ENCODE peak calls at places on chromosome 17, in ten cellular contexts. One of them, this sample, is unnamed.
A peak's percentile ranks its signal among the peaks of the same experiment; 100 is the strongest.

GRCh38 chr17:82305727-82306300 is 11.6 kb downstream of the CD7 start:
- DNase-seq in NB4: peak; percentile 59
- DNase-seq in fibroblast of pulmonary artery: no peak
- DNase-seq in fibroblast of the aortic adventitia: no peak
- DNase-seq in Caco-2: no peak
- DNase-seq in HepG2: no peak
- DNase-seq in right cardiac atrium: no peak
- DNase-seq in prostate gland: no peak
- DNase-seq in mucosa of descending colon: no peak
- DNase-seq in coronary artery: no peak
- DNase-seq in this sample: no peak

GRCh38 chr17:59439261-59439660 is 107.8 kb downstream of the YPEL2 start:
- DNase-seq in mucosa of descending colon: no peak
- DNase-seq in prostate gland: no peak
- DNase-seq in NB4: no peak
- DNase-seq in HepG2: no peak
- DNase-seq in right cardiac atrium: no peak
- DNase-seq in fibroblast of the aortic adventitia: no peak
- DNase-seq in Caco-2: no peak
- DNase-seq in fibroblast of pulmonary artery: no peak
- DNase-seq in coronary artery: no peak
- DNase-seq in this sample: peak; percentile 11

GRCh38 chr17:21394265-21394664 is 18.1 kb downstream of the KCNJ12 start:
- DNase-seq in prostate gland: no peak
- DNase-seq in fibroblast of the aortic adventitia: no peak
- DNase-seq in coronary artery: no peak
- DNase-seq in NB4: no peak
- DNase-seq in Caco-2: no peak
- DNase-seq in mucosa of descending colon: no peak
- DNase-seq in HepG2: no peak
- DNase-seq in right cardiac atrium: no peak
- DNase-seq in fibroblast of pulmonary artery: no peak
- DNase-seq in this sample: peak; percentile 65

GRCh38 chr17:63162406-63163157 is 196.5 kb downstream of the TANC2 start:
- DNase-seq in Caco-2: no peak
- DNase-seq in fibroblast of pulmonary artery: no peak
- DNase-seq in NB4: no peak
- DNase-seq in fibroblast of the aortic adventitia: no peak
- DNase-seq in HepG2: no peak
- DNase-seq in right cardiac atrium: no peak
- DNase-seq in mucosa of descending colon: no peak
- DNase-seq in prostate gland: no peak
- DNase-seq in coronary artery: no peak
- DNase-seq in this sample: no peak

GRCh38 chr17:60712675-60713074 is 35.0 kb downstream of the BCAS3 start:
- DNase-seq in Caco-2: peak; percentile 9
- DNase-seq in prostate gland: no peak
- DNase-seq in fibroblast of the aortic adventitia: no peak
- DNase-seq in mucosa of descending colon: no peak
- DNase-seq in fibroblast of pulmonary artery: no peak
- DNase-seq in NB4: no peak
- DNase-seq in coronary artery: no peak
- DNase-seq in HepG2: peak; percentile 60
- DNase-seq in right cardiac atrium: no peak
- DNase-seq in this sample: no peak

GRCh38 chr17:28716740-28717577 is 709 bp downstream of the RAB34 start:
- DNase-seq in HepG2: no peak
- DNase-seq in prostate gland: no peak
- DNase-seq in fibroblast of pulmonary artery: peak; percentile 44
- DNase-seq in fibroblast of the aortic adventitia: peak; percentile 41
- DNase-seq in coronary artery: no peak
- DNase-seq in right cardiac atrium: peak; percentile 52
- DNase-seq in Caco-2: no peak
- DNase-seq in NB4: no peak
- DNase-seq in mucosa of descending colon: peak; percentile 72
- DNase-seq in this sample: peak; percentile 46

GRCh38 chr17:21171309-21171922 is 42.5 kb downstream of the TMEM11 start:
- DNase-seq in fibroblast of pulmonary artery: no peak
- DNase-seq in coronary artery: no peak
- DNase-seq in Caco-2: no peak
- DNase-seq in HepG2: no peak
- DNase-seq in fibroblast of the aortic adventitia: no peak
- DNase-seq in prostate gland: no peak
- DNase-seq in right cardiac atrium: no peak
- DNase-seq in mucosa of descending colon: no peak
- DNase-seq in NB4: no peak
- DNase-seq in this sample: no peak

GRCh38 chr17:50356892-50357510 is 11.1 kb downstream of the XYLT2 start:
- DNase-seq in NB4: no peak
- DNase-seq in prostate gland: no peak
- DNase-seq in right cardiac atrium: no peak
- DNase-seq in coronary artery: no peak
- DNase-seq in fibroblast of pulmonary artery: no peak
- DNase-seq in Caco-2: no peak
- DNase-seq in fibroblast of the aortic adventitia: no peak
- DNase-seq in mucosa of descending colon: no peak
- DNase-seq in HepG2: no peak
- DNase-seq in this sample: no peak

GRCh38 chr17:82273327-82274133 is at the start of gene CSNK1D:
- DNase-seq in right cardiac atrium: peak; percentile 92
- DNase-seq in fibroblast of the aortic adventitia: peak; percentile 82
- DNase-seq in coronary artery: peak; percentile 94
- DNase-seq in HepG2: peak; percentile 85
- DNase-seq in NB4: peak; percentile 86
- DNase-seq in prostate gland: peak; percentile 90
- DNase-seq in mucosa of descending colon: peak; percentile 94
- DNase-seq in Caco-2: peak; percentile 94
- DNase-seq in fibroblast of pulmonary artery: peak; percentile 83
- DNase-seq in this sample: peak; percentile 82

GRCh38 chr17:13786000-13786598 is 184.4 kb upstream of the HS3ST3A1 start:
- DNase-seq in fibroblast of the aortic adventitia: peak; percentile 63
- DNase-seq in Caco-2: no peak
- DNase-seq in fibroblast of pulmonary artery: peak; percentile 8
- DNase-seq in HepG2: no peak
- DNase-seq in prostate gland: no peak
- DNase-seq in coronary artery: no peak
- DNase-seq in right cardiac atrium: no peak
- DNase-seq in mucosa of descending colon: no peak
- DNase-seq in NB4: no peak
- DNase-seq in this sample: peak; percentile 80

GRCh38 chr17:17416007-17416399 is 60.8 kb upstream of the MED9 start:
- DNase-seq in NB4: peak; percentile 91
- DNase-seq in fibroblast of the aortic adventitia: peak; percentile 81
- DNase-seq in mucosa of descending colon: no peak
- DNase-seq in prostate gland: no peak
- DNase-seq in fibroblast of pulmonary artery: peak; percentile 91
- DNase-seq in Caco-2: peak; percentile 75
- DNase-seq in right cardiac atrium: no peak
- DNase-seq in coronary artery: no peak
- DNase-seq in HepG2: peak; percentile 91
- DNase-seq in this sample: peak; percentile 86

GRCh38 chr17:17415006-17415405 is 61.8 kb upstream of the MED9 start:
- DNase-seq in NB4: no peak
- DNase-seq in Caco-2: no peak
- DNase-seq in coronary artery: no peak
- DNase-seq in HepG2: no peak
- DNase-seq in fibroblast of the aortic adventitia: peak; percentile 78
- DNase-seq in fibroblast of pulmonary artery: no peak
- DNase-seq in right cardiac atrium: no peak
- DNase-seq in mucosa of descending colon: no peak
- DNase-seq in prostate gland: no peak
- DNase-seq in this sample: no peak

GRCh38 chr17:17413215-17413792 is 63.5 kb upstream of the MED9 start:
- DNase-seq in right cardiac atrium: no peak
- DNase-seq in fibroblast of the aortic adventitia: peak; percentile 56
- DNase-seq in NB4: no peak
- DNase-seq in mucosa of descending colon: no peak
- DNase-seq in coronary artery: no peak
- DNase-seq in Caco-2: no peak
- DNase-seq in HepG2: peak; percentile 32
- DNase-seq in fibroblast of pulmonary artery: peak; percentile 39
- DNase-seq in prostate gland: no peak
- DNase-seq in this sample: no peak

GRCh38 chr17:17413821-17414220 is 63.0 kb upstream of the MED9 start:
- DNase-seq in Caco-2: no peak
- DNase-seq in fibroblast of the aortic adventitia: peak; percentile 45
- DNase-seq in HepG2: no peak
- DNase-seq in NB4: no peak
- DNase-seq in right cardiac atrium: no peak
- DNase-seq in prostate gland: no peak
- DNase-seq in coronary artery: no peak
- DNase-seq in mucosa of descending colon: no peak
- DNase-seq in fibroblast of pulmonary artery: no peak
- DNase-seq in this sample: no peak

DNA sequence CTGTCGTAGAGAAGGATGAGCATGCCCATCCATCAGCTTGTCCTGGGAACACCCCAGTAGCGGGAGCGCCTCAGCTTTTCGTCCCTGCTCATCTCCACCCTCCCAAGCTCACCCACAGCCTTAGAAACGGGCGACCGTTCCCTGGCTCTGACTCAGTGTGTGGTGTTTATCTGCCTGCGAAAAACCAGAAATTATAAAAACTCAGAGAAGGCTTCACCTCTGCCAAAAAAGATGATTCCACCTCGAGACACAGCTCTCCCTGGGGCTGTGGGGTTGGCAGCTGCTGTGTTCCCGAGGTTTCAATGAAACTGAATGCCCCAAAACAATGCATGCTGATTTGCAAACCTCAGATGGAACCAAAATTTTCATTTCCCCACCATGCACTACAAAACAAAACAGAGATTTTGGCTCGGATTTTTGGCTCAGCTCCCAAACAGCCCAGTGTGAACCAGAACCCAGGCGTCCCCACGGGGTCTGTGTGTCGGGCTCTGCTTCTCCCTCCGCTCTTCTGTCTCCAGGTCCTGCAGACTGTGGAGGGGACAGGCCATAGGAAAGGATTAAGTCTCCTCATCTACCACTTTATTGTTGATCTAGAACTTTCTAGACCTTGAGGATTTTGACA is 62.4 kb upstream of the MED9 start:
- DNase-seq in HepG2: no peak
- DNase-seq in NB4: no peak
- DNase-seq in fibroblast of the aortic adventitia: peak; percentile 92
- DNase-seq in right cardiac atrium: peak; percentile 43
- DNase-seq in fibroblast of pulmonary artery: peak; percentile 65
- DNase-seq in Caco-2: no peak
- DNase-seq in coronary artery: no peak
- DNase-seq in prostate gland: no peak
- DNase-seq in mucosa of descending colon: no peak
- DNase-seq in this sample: peak; percentile 50
- H3K4me3 ChIP-seq in HepG2: no peak overlapping the region
- H3K4me3 ChIP-seq in NB4: no peak overlapping the region
- H3K4me3 ChIP-seq in fibroblast of the aortic adventitia: peak overlapping the region; percentile 49
- H3K4me3 ChIP-seq in right cardiac atrium: no peak overlapping the region
- H3K4me3 ChIP-seq in fibroblast of pulmonary artery: no peak overlapping the region
- H3K4me3 ChIP-seq in Caco-2: no peak overlapping the region
- H3K4me3 ChIP-seq in coronary artery: no peak overlapping the region
- H3K4me3 ChIP-seq in prostate gland: peak overlapping the region; percentile 7
- H3K4me3 ChIP-seq in mucosa of descending colon: no peak overlapping the region
- H3K4me3 ChIP-seq in this sample: peak overlapping the region; percentile 17

DNA sequence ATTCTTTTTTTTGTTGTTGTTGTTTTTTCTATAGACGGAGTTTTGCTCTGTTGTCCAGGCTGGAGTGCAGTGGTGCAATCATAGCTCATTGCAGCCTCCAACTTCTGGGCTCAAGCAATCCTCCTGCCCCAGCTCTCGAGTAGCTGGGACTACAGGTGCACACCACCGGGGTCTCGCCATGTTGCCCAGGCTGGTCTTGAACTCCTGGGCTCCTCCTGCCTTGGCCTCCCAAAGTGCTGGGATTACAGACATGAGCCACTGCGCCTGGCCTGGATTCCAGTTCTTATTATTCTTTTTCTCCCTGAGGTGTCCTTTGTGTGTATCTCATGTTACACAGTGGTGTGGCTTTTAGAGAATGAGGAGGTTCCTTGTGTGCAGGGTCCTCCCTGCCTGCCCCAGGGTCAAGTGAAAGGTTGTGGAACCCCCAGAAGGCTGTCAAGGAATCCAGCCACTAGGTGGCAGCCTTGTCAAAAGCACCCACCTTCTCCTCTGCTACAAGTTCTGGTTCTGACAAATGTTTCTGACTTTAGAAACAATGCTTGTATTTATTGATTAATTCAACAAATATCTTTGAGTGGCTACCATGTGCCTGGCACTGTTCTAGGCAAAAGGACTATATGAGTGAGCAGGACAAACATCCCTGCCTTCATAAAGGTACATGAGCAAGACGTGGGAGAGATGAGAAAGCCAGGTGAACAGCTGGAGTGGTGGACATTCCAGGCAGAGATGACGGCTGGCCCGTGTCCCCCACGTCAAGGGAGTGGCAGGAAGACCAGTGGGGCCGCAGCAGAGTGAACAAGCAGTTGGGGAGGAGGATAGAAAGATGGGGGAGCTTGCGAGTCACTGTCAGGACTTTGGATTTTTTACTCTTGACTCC is 112.4 kb downstream of the SPECC1 start:
- DNase-seq in prostate gland: peak; percentile 47
- DNase-seq in right cardiac atrium: peak; percentile 59
- DNase-seq in fibroblast of pulmonary artery: peak; percentile 67
- DNase-seq in Caco-2: peak; percentile 76
- DNase-seq in coronary artery: no peak
- DNase-seq in NB4: peak; percentile 71
- DNase-seq in HepG2: peak; percentile 50
- DNase-seq in mucosa of descending colon: no peak
- DNase-seq in fibroblast of the aortic adventitia: peak; percentile 68
- DNase-seq in this sample: peak; percentile 72
- H3K4me3 ChIP-seq in prostate gland: no peak overlapping the region
- H3K4me3 ChIP-seq in right cardiac atrium: no peak overlapping the region
- H3K4me3 ChIP-seq in fibroblast of pulmonary artery: no peak overlapping the region
- H3K4me3 ChIP-seq in Caco-2: no peak overlapping the region
- H3K4me3 ChIP-seq in coronary artery: peak overlapping the region; percentile 48
- H3K4me3 ChIP-seq in NB4: no peak overlapping the region
- H3K4me3 ChIP-seq in HepG2: no peak overlapping the region
- H3K4me3 ChIP-seq in mucosa of descending colon: no peak overlapping the region
- H3K4me3 ChIP-seq in fibroblast of the aortic adventitia: no peak overlapping the region
- H3K4me3 ChIP-seq in this sample: no peak overlapping the region

GRCh38 chr17:75721463-75722011 is 278 bp downstream of the ITGB4 start:
- DNase-seq in prostate gland: no peak
- DNase-seq in fibroblast of pulmonary artery: no peak
- DNase-seq in mucosa of descending colon: peak; percentile 73
- DNase-seq in coronary artery: no peak
- DNase-seq in NB4: no peak
- DNase-seq in right cardiac atrium: no peak
- DNase-seq in HepG2: no peak
- DNase-seq in Caco-2: no peak
- DNase-seq in fibroblast of the aortic adventitia: no peak
- DNase-seq in this sample: no peak
- H3K4me3 ChIP-seq in prostate gland: peak overlapping the region; percentile 34
- H3K4me3 ChIP-seq in fibroblast of pulmonary artery: no peak overlapping the region
- H3K4me3 ChIP-seq in mucosa of descending colon: peak overlapping the region; percentile 48
- H3K4me3 ChIP-seq in coronary artery: peak overlapping the region; percentile 68
- H3K4me3 ChIP-seq in NB4: no peak overlapping the region
- H3K4me3 ChIP-seq in right cardiac atrium: peak overlapping the region; percentile 56
- H3K4me3 ChIP-seq in HepG2: peak overlapping the region; percentile 72
- H3K4me3 ChIP-seq in Caco-2: peak overlapping the region; percentile 91
- H3K4me3 ChIP-seq in fibroblast of the aortic adventitia: no peak overlapping the region
- H3K4me3 ChIP-seq in this sample: peak overlapping the region; percentile 36

GRCh38 chr17:31490991-31491793 is 99.7 kb downstream of the RAB11FIP4 start:
- DNase-seq in fibroblast of the aortic adventitia: no peak
- DNase-seq in coronary artery: no peak
- DNase-seq in prostate gland: no peak
- DNase-seq in fibroblast of pulmonary artery: no peak
- DNase-seq in right cardiac atrium: no peak
- DNase-seq in HepG2: no peak
- DNase-seq in mucosa of descending colon: peak; percentile 72
- DNase-seq in Caco-2: no peak
- DNase-seq in NB4: peak; percentile 82
- DNase-seq in this sample: no peak
- H3K4me3 ChIP-seq in fibroblast of the aortic adventitia: no peak overlapping the region
- H3K4me3 ChIP-seq in coronary artery: no peak overlapping the region
- H3K4me3 ChIP-seq in prostate gland: no peak overlapping the region
- H3K4me3 ChIP-seq in fibroblast of pulmonary artery: no peak overlapping the region
- H3K4me3 ChIP-seq in right cardiac atrium: no peak overlapping the region
- H3K4me3 ChIP-seq in HepG2: no peak overlapping the region
- H3K4me3 ChIP-seq in mucosa of descending colon: no peak overlapping the region
- H3K4me3 ChIP-seq in Caco-2: no peak overlapping the region
- H3K4me3 ChIP-seq in NB4: no peak overlapping the region
- H3K4me3 ChIP-seq in this sample: no peak overlapping the region